ENCODE peak calls at places on chromosomes 7 and 10, in four cellular contexts. J is osteocyte, T is cardiac muscle cell, F is hepatocyte. E is an unnamed sample.

GRCh38 chr10:110137142-110137545 is 70.3 kb upstream of the MXI1 start:
- DNase-seq in J (no peak), T (peak; percentile 73), F (peak; percentile 84), E (no peak)

GRCh38 chr7:155344270-155344617 is 46.6 kb downstream of the INSIG1 start:
- DNase-seq in J (no peak), T (no peak), F (no peak), E (no peak)

GRCh38 chr7:95525503-95525902 is 39.8 kb downstream of the ASB4 start:
- DNase-seq in J (no peak), T (no peak), F (no peak), E (no peak)

GRCh38 chr10:15370212-15370740 is 813 bp downstream of the FAM171A1 start:
- DNase-seq in J (peak; percentile 83), T (peak; percentile 48), F (peak; percentile 60), E (no peak)

GRCh38 chr10:35532141-35532540 is 73.0 kb upstream of the GJD4 start:
- DNase-seq in J (no peak), T (no peak), F (no peak), E (no peak)

GRCh38 chr10:125734823-125735222 is 15.3 kb downstream of the EDRF1 start:
- DNase-seq in J (no peak), T (no peak), F (no peak), E (no peak)

GRCh38 chr7:133936074-133936473 is 191.1 kb upstream of the LRGUK start:
- DNase-seq in J (no peak), T (no peak), F (peak; percentile 19), E (no peak)

GRCh38 chr7:110043514-110043913 is 1047.4 kb upstream of the LRRN3 start:
- DNase-seq in J (no peak), T (no peak), F (no peak), E (no peak)

GRCh38 chr7:100093498-100093897 is 4.7 kb downstream of the COPS6 start:
- DNase-seq in J (no peak), T (no peak), F (no peak), E (no peak)

GRCh38 chr7:69684955-69685631 is 86.8 kb downstream of the AUTS2 start:
- DNase-seq in J (no peak), T (no peak), F (no peak), E (no peak)

GRCh38 chr10:133310399-133310755 is 1.7 kb downstream of the ZNF511 start:
- DNase-seq in J (no peak), T (no peak), F (no peak), E (no peak)
- TF ChIP-seq CTCF in J (no peak), T (no peak), F (no peak), E (no peak)

GRCh38 chr10:86363184-86363832 is 3.3 kb downstream of the GRID1 start:
- DNase-seq in J (no peak), T (peak; percentile 84), F (peak; percentile 81), E (peak; percentile 62)
- TF ChIP-seq CTCF in J (peak; percentile 38), T (peak; percentile 39), F (peak; percentile 75), E (no peak)

GRCh38 chr7:79245623-79246249 is 207.7 kb downstream of the MAGI2 start:
- DNase-seq in J (no peak), T (no peak), F (peak; percentile 17), E (no peak)
- TF ChIP-seq CTCF in J (no peak), T (no peak), F (no peak), E (no peak)

GRCh38 chr7:147436718-147437117 is 1153.8 kb upstream of the C7orf33 start:
- DNase-seq in J (no peak), T (no peak), F (no peak), E (no peak)

GRCh38 chr7:147428075-147428474 is 1162.5 kb upstream of the C7orf33 start:
- DNase-seq in J (no peak), T (no peak), F (no peak), E (no peak)

GRCh38 chr7:147432068-147432467 is 1158.5 kb upstream of the C7orf33 start:
- DNase-seq in J (no peak), T (peak; percentile 54), F (peak; percentile 29), E (no peak)
- TF ChIP-seq CTCF in J (peak; percentile 65), T (peak; percentile 54), F (peak; percentile 48), E (no peak)

DNA sequence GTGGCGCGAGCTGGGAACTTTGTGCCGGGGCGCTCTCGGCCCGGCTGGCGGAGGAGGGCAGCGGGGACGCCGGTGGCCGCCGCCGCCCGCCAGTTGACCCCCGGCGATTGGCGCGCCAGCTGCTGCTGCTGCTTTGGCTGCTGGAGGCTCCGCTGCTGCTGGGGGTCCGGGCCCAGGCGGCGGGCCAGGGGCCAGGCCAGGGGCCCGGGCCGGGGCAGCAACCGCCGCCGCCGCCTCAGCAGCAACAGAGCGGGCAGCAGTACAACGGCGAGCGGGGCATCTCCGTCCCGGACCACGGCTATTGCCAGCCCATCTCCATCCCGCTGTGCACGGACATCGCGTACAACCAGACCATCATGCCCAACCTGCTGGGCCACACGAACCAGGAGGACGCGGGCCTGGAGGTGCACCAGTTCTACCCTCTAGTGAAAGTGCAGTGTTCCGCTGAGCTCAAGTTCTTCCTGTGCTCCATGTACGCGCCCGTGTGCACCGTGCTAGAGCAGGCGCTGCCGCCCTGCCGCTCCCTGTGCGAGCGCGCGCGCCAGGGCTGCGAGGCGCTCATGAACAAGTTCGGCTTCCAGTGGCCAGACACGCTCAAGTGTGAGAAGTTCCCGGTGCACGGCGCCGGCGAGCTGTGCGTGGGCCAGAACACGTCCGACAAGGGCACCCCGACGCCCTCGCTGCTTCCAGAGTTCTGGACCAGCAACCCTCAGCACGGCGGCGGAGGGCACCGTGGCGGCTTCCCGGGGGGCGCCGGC is 870 bp downstream of the FZD1 start:
- DNase-seq in J (no peak), T (peak; percentile 69), F (peak; percentile 72), E (peak; percentile 38)
- TF ChIP-seq CTCF in J (no peak), T (no peak), F (no peak), E (no peak)

GRCh38 chr7:118110178-118110577 is 73.8 kb upstream of the LSM8 start:
- DNase-seq in J (no peak), T (no peak), F (no peak), E (no peak)

GRCh38 chr7:118109607-118110006 is 74.4 kb upstream of the LSM8 start:
- DNase-seq in J (no peak), T (no peak), F (peak; percentile 50), E (peak; percentile 47)

DNA sequence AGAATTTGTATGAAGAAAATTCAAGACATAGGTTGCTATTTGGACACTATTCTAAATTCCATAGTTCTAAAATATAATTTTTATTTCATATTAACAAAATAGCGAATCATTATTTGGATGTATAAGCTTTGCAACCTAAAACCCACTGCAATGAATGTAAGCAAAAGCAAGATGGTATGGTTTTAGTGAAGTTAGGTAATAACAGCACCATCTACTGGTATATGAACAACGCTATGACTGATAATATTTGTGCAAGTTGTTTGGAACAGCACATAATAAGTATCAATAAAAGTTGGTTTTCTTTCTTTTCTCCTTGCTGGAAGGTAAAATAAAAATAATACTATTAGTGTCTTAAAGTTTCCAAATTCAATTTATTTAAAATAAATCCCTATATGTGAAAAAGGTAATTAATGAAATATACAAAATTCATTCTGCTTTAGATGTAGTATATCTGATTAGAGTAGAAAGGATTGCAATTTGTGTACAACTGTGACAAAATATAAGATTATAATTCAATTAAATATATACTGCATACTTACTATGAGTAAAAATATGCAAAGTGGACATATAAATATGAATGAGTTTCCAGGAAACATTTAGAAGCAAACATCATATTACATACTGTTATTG is 79.0 kb upstream of the LSM8 start:
- DNase-seq in J (no peak), T (peak; percentile 27), F (peak; percentile 19), E (no peak)
- TF ChIP-seq CTCF in J (peak; percentile 73), T (peak; percentile 35), F (peak; percentile 73), E (no peak)